ENCODE peak calls at places on chromosomes 13 and 19, in five cellular contexts. F, I, H, C and A are unnamed samples.

GRCh38 chr13:86655561-86655960 is 856.3 kb upstream of the SLITRK6 start:
- DNase-seq in F (no peak), I (no peak), H (no peak), C (no peak), A (no peak)

GRCh38 chr13:59178344-59178743 is 985.4 kb downstream of the DIAPH3 start:
- DNase-seq in F (no peak), I (no peak), H (no peak), C (no peak), A (no peak)

GRCh38 chr13:111922086-111922485 is 144.9 kb upstream of the SOX1 start:
- DNase-seq in F (no peak), I (no peak), H (no peak), C (no peak), A (no peak)

GRCh38 chr19:49840736-49841249 is 10.2 kb upstream of the PTOV1 start:
- DNase-seq in F (no peak), I (no peak), H (no peak), C (no peak), A (no peak)

GRCh38 chr13:74056829-74057564 is 77.2 kb downstream of the KLF12 start:
- DNase-seq in F (peak), I (no peak), H (no peak), C (no peak), A (no peak)

GRCh38 chr19:46785054-46785979 is 3.1 kb downstream of the SLC1A5 start:
- DNase-seq in F (no peak), I (no peak), H (no peak), C (no peak), A (no peak)

GRCh38 chr13:111398715-111399299 is 78.4 kb downstream of the TEX29 start:
- DNase-seq in F (no peak), I (peak), H (no peak), C (no peak), A (peak)

GRCh38 chr13:93522486-93522885 is 295.9 kb downstream of the GPC6 start:
- DNase-seq in F (no peak), I (no peak), H (no peak), C (no peak), A (no peak)

GRCh38 chr13:111280666-111281577 is 39.5 kb upstream of the TEX29 start:
- DNase-seq in F (no peak), I (no peak), H (no peak), C (no peak), A (no peak)

GRCh38 chr13:31172535-31172934 is 10.8 kb upstream of the HSPH1 start:
- DNase-seq in F (no peak), I (peak), H (no peak), C (no peak), A (no peak)

GRCh38 chr19:6856749-6857372 is 30.5 kb upstream of the ADGRE1 start:
- DNase-seq in F (no peak), I (no peak), H (no peak), C (no peak), A (no peak)

GRCh38 chr19:56746367-56746766 is 74.8 kb upstream of the ZNF835 start:
- DNase-seq in F (no peak), I (no peak), H (no peak), C (no peak), A (no peak)
- TF ChIP-seq FOXM1 in F (no peak), I (no peak), H (no peak), C (no peak), A (no peak)

DNA sequence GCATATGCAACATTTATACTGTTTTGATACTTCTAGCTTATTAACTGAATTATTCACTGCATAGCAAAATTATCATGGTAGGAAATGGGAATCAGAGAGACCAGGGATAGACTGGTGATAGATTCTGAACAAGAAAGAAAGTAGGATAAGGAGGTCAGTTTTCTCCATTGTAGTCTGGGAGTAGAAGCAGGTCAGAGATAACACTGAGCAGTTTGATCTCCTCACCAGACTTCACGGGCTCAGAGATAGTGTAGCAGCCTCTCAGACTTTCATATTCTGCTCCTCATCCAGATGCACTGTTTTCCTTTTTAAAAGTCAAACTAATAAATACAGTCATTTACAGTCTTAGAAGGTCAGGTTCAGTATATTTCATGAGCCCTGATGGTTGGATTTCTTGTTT is 56.0 kb upstream of the MYO16 start:
- DNase-seq in F (no peak), I (no peak), H (no peak), C (no peak), A (no peak)
- TF ChIP-seq FOXM1 in F (no peak), I (no peak), H (no peak), C (no peak), A (no peak)

GRCh38 chr13:20492036-20492435 is 33.6 kb downstream of the CRYL1 start:
- DNase-seq in F (no peak), I (no peak), H (no peak), C (no peak), A (no peak)

GRCh38 chr13:20487927-20488326 is 37.7 kb downstream of the CRYL1 start:
- DNase-seq in F (no peak), I (no peak), H (no peak), C (no peak), A (no peak)

GRCh38 chr13:20492641-20493040 is 33.0 kb downstream of the CRYL1 start:
- DNase-seq in F (no peak), I (peak), H (no peak), C (no peak), A (peak)

GRCh38 chr13:20494656-20495055 is 31.0 kb downstream of the CRYL1 start:
- DNase-seq in F (no peak), I (no peak), H (no peak), C (no peak), A (no peak)

DNA sequence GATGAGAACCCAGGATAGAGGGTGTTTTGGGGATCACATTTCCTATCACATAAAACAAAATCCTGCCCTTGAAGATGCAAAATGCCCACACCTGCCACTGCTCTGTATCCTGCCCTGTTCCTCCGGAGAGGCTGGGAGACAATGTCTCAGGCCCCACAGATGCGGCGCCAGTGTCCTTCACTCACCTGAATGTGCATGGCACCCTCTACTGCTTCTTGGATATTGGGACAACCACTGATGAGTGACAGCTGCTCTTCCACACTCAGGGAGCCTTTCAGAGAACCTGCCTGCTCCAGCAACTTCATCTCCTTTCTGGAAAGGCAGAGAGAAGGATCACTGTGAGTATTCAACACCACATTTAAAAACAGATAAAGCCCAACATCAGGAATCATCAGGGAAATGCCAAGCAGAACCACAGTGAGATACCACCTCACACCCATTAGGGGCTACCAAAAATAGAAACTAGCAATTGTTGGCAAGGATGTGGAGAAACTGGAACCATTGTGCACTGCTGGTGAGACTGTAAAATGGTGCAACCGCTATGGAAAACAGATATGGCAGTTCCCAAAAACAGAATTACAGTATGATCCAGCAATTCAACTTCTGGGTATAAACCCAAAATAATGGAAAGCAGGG is 36.4 kb downstream of the CRYL1 start:
- DNase-seq in F (peak), I (no peak), H (no peak), C (no peak), A (no peak)
- TF ChIP-seq FOXM1 in F (no peak), I (no peak), H (no peak), C (no peak), A (no peak)

GRCh38 chr19:3499738-3500428 is 591 bp downstream of the DOHH start:
- DNase-seq in F (no peak), I (no peak), H (no peak), C (peak), A (no peak)
- TF ChIP-seq FOXM1 in F (no peak), I (peak), H (no peak), C (no peak), A (no peak)

DNA sequence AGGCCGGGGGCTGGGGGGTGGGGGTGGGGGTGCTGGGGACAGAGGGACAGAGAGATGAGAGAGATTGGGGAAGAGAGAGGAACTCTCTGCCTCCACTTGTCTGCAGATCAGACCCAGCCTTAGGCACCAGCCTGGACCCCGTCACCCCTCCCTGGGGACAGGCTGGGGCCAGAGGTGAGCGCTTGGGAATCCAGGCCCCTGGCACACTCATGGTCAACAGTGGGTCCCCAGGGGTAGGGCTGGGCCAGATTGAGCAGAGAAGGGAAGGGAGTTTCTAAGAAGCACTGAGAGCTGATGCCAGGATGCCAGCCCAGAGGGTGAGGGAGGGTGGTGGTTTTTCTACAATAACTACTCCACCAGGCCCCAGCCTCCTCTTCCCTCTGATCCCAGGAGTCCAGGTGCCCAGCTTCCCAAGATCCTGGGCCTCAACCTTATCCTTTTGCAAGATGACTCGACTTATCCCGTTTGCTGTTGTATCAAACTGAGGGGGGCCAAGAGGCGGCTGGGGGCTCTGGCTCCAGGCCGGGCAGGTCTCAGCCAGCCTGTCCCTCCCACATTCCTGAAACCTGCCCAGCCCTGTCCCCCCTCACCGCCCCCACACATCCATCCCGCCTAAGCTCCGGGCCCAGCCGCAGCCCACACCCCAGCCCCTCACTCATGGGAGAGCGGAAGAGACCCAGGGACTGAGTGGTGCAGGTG is 1.1 kb downstream of the BCAM start:
- DNase-seq in F (no peak), I (no peak), H (no peak), C (no peak), A (no peak)
- TF ChIP-seq FOXM1 in F (no peak), I (no peak), H (no peak), C (no peak), A (no peak)

GRCh38 chr19:54137913-54138776 is 583 bp downstream of the CNOT3 start:
- DNase-seq in F (no peak), I (no peak), H (no peak), C (peak), A (peak)

GRCh38 chr19:54133957-54134590 is 3.5 kb upstream of the CNOT3 start:
- DNase-seq in F (no peak), I (no peak), H (no peak), C (no peak), A (no peak)

GRCh38 chr19:54137114-54137912 is at the start of gene CNOT3:
- DNase-seq in F (peak), I (peak), H (peak), C (peak), A (peak)

GRCh38 chr19:54136864-54137113 is 773 bp upstream of the CNOT3 start:
- DNase-seq in F (no peak), I (no peak), H (no peak), C (no peak), A (no peak)

GRCh38 chr19:54136086-54136863 is 1.3 kb upstream of the CNOT3 start:
- DNase-seq in F (no peak), I (no peak), H (no peak), C (peak), A (no peak)
- TF ChIP-seq FOXM1 in F (no peak), I (no peak), H (no peak), C (no peak), A (no peak)

GRCh38 chr19:612941-613340 is 20.4 kb downstream of the POLRMT start:
- DNase-seq in F (no peak), I (no peak), H (no peak), C (no peak), A (no peak)

GRCh38 chr19:613732-614567 is 19.4 kb downstream of the POLRMT start:
- DNase-seq in F (no peak), I (no peak), H (no peak), C (peak), A (no peak)

GRCh38 chr19:610801-611505 is 21.3 kb downstream of the HCN2 start:
- DNase-seq in F (no peak), I (no peak), H (no peak), C (peak), A (peak)

GRCh38 chr19:610071-610800 is 20.6 kb downstream of the HCN2 start:
- DNase-seq in F (no peak), I (no peak), H (no peak), C (no peak), A (no peak)

GRCh38 chr19:611506-611869 is 21.8 kb downstream of the HCN2 start:
- DNase-seq in F (no peak), I (no peak), H (no peak), C (no peak), A (no peak)
- TF ChIP-seq FOXM1 in F (no peak), I (no peak), H (no peak), C (no peak), A (no peak)

DNA sequence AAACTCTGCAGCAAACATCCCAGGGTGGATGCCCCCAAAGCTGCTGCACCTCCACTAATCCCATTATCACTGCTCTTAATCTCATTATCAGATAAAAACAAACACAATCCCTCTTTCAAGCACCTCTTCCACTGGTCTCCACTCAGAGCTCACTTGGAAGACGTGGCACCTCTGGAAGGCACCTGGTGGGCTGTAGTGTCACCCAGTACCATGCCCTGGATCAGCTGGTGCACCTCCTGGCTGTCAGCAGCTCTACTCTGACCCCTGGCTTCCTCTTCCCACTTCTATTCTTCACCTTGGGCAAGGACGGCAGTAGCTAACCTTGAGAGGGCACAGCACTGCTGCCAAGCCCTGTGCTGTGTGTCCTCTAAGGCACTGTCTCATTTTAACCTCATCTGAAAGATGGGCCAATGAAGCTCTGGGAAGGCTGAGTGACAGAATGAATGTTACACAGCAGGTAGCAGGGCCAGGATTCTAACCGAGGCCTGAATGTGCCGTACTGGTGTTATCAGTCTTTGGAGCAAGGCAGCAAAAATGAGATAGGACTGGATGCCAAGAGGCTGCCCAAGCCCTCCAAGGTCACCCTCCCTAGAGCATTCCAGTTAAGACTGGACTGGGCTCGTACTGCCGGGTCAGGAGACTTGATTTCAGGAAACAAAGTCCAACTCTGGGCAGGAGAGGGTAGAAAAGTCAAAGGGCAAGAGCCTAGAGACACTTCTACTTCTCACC is 7.4 kb downstream of the BRD4 start:
- DNase-seq in F (no peak), I (no peak), H (no peak), C (no peak), A (no peak)
- TF ChIP-seq FOXM1 in F (no peak), I (no peak), H (no peak), C (no peak), A (no peak)